ENCODE peak calls at places on chromosome 7, in five cellular contexts. D is mesenchymal stem cell; X is Panc1; N is skeletal muscle cell; Z is CD8-positive, alpha-beta T cell. J is an unnamed sample.
A peak's percentile ranks its signal among the peaks of the same experiment; 100 is the strongest.

GRCh38 chr7:16359201-16359600 is 62.1 kb downstream of the CRPPA start:
- DNase-seq in D (no peak), X (no peak), N (no peak), Z (no peak), J (no peak)

GRCh38 chr7:39624202-39624807 is 933 bp downstream of the RALA start:
- DNase-seq in D (peak; percentile 44), X (no peak), N (no peak), Z (no peak), J (peak; percentile 61)

GRCh38 chr7:152464312-152465117 is 28.7 kb upstream of the KMT2C start:
- DNase-seq in D (peak; percentile 86), X (no peak), N (peak; percentile 39), Z (peak; percentile 62), J (peak; percentile 82)

GRCh38 chr7:17520941-17521340 is 222.5 kb downstream of the AHR start:
- DNase-seq in D (no peak), X (no peak), N (no peak), Z (no peak), J (no peak)

GRCh38 chr7:27181176-27181520 is 3.9 kb downstream of the HOXA11 start:
- DNase-seq in D (no peak), X (no peak), N (no peak), Z (no peak), J (no peak)

GRCh38 chr7:117383826-117384225 is 43.5 kb downstream of the ASZ1 start:
- DNase-seq in D (no peak), X (no peak), N (no peak), Z (no peak), J (no peak)

GRCh38 chr7:84372155-84372621 is 177.6 kb upstream of the SEMA3A start:
- DNase-seq in D (peak; percentile 57), X (no peak), N (peak; percentile 91), Z (no peak), J (peak; percentile 99)

GRCh38 chr7:138125598-138126111 is 49.4 kb downstream of the AKR1D1 start:
- DNase-seq in D (peak; percentile 52), X (no peak), N (peak; percentile 31), Z (no peak), J (peak; percentile 2)

GRCh38 chr7:93048136-93048930 is 69.4 kb downstream of the SAMD9 start:
- DNase-seq in D (peak; percentile 21), X (no peak), N (no peak), Z (no peak), J (peak; percentile 66)

GRCh38 chr7:128003787-128004186 is 27.4 kb downstream of the LRRC4 start:
- DNase-seq in D (no peak), X (no peak), N (no peak), Z (no peak), J (no peak)

GRCh38 chr7:81150951-81151361 is 232.1 kb upstream of the SEMA3C start:
- DNase-seq in D (peak; percentile 31), X (no peak), N (no peak), Z (no peak), J (peak; percentile 52)

GRCh38 chr7:52088008-52088787 is 771.6 kb upstream of the COBL start:
- DNase-seq in D (no peak), X (no peak), N (no peak), Z (no peak), J (no peak)
- H3K4me3 ChIP-seq in D (peak overlapping the region; percentile 24), X (peak overlapping the region; percentile 9), N (no peak overlapping the region), Z (no peak overlapping the region), J (no peak overlapping the region)

GRCh38 chr7:130356121-130356759 is 11.6 kb downstream of the CPA5 start:
- DNase-seq in D (peak; percentile 99), X (peak; percentile 84), N (peak; percentile 93), Z (no peak), J (peak; percentile 100)
- H3K4me3 ChIP-seq in D (no peak overlapping the region), X (peak overlapping the region; percentile 33), N (no peak overlapping the region), Z (no peak overlapping the region), J (no peak overlapping the region)

GRCh38 chr7:18541189-18541870 is 45.8 kb downstream of the HDAC9 start:
- DNase-seq in D (peak; percentile 41), X (no peak), N (no peak), Z (no peak), J (peak; percentile 56)
- H3K4me3 ChIP-seq in D (no peak overlapping the region), X (peak overlapping the region; percentile 19), N (no peak overlapping the region), Z (no peak overlapping the region), J (no peak overlapping the region)

DNA sequence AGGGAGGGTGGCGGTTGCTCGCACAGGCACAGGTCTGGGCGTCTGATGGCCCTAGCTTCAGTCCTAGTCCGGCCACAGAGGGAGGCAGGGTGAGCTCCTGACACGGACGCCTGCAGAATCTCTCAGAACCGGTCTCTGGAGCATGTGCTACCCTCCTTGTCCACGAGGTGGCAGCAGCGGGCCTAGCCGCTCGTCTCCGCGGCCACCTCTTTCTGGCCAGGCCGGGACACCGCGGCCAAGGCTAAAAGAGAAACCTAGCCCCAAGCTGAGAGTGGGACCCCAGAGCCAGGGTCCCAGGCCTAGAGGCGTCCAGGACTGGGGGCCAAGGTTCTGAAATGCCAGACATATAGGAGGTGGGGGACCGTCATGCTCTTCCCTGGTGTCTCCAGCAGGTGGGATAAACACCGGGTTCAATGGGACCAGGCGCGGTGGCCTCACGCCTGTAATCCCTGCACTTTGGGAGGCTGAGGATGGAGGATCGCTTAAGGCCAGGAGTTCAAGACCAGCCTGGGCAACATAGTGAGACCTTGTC is 3.2 kb upstream of the LAT2 start:
- DNase-seq in D (peak; percentile 78), X (peak; percentile 65), N (no peak), Z (peak; percentile 85), J (peak; percentile 46)
- H3K4me3 ChIP-seq in D (no peak overlapping the region), X (peak overlapping the region; percentile 34), N (peak overlapping the region; percentile 31), Z (peak overlapping the region; percentile 54), J (peak overlapping the region; percentile 20)